ENCODE peak calls at places on chromosomes 5 and 9, in nine cellular contexts. B is AG04450; A is naive thymus-derived CD4-positive, alpha-beta T cell; J is fibroblast of lung; N is brain microvascular endothelial cell; M is body of pancreas; R is tibial artery; W is breast epithelium; V is adrenal gland. O is an unnamed sample.

GRCh38 chr9:134604834-134605233 is 36.8 kb upstream of the COL5A1 start:
- DNase-seq in B (no peak), A (no peak), J (no peak), N (no peak), M (no peak), R (no peak), W (peak), V (peak), O (no peak)

GRCh38 chr9:78788101-78788500 is 491.2 kb downstream of the PSAT1 start:
- DNase-seq in B (no peak), A (no peak), J (peak), N (peak), M (no peak), R (no peak), W (no peak), V (no peak), O (no peak)

GRCh38 chr5:124908603-124909451 is 162.4 kb upstream of the ZNF608 start:
- DNase-seq in B (no peak), A (no peak), J (peak), N (no peak), M (no peak), R (no peak), W (no peak), V (no peak), O (no peak)

GRCh38 chr9:16871358-16872151 is 1.1 kb upstream of the BNC2 start:
- DNase-seq in B (no peak), A (no peak), J (peak), N (peak), M (no peak), R (peak), W (no peak), V (peak), O (peak)

GRCh38 chr5:59276277-59276647 is 617.3 kb downstream of the PDE4D start:
- DNase-seq in B (no peak), A (no peak), J (no peak), N (no peak), M (no peak), R (no peak), W (no peak), V (no peak), O (no peak)

GRCh38 chr5:133992429-133993151 is 12.2 kb downstream of the VDAC1 start:
- DNase-seq in B (no peak), A (no peak), J (no peak), N (no peak), M (no peak), R (no peak), W (no peak), V (no peak), O (no peak)

GRCh38 chr5:76401801-76402250 is 1.3 kb upstream of the IQGAP2 start:
- DNase-seq in B (no peak), A (peak), J (no peak), N (no peak), M (no peak), R (no peak), W (no peak), V (no peak), O (no peak)

GRCh38 chr5:33891731-33892418 is at the start of gene ADAMTS12:
- DNase-seq in B (peak), A (no peak), J (peak), N (peak), M (peak), R (no peak), W (no peak), V (peak), O (no peak)

GRCh38 chr9:129333961-129334743 is 156.1 kb upstream of the IER5L start:
- DNase-seq in B (peak), A (no peak), J (peak), N (peak), M (peak), R (peak), W (peak), V (peak), O (peak)

GRCh38 chr9:85115473-85115872 is 445.9 kb downstream of the NTRK2 start:
- DNase-seq in B (no peak), A (no peak), J (no peak), N (no peak), M (no peak), R (no peak), W (no peak), V (no peak), O (no peak)

GRCh38 chr5:10827571-10827970 is 66.5 kb upstream of the DAP start:
- DNase-seq in B (no peak), A (no peak), J (no peak), N (no peak), M (no peak), R (no peak), W (no peak), V (no peak), O (no peak)

GRCh38 chr5:62343428-62343827 is 37.4 kb downstream of the KIF2A start:
- DNase-seq in B (no peak), A (no peak), J (peak), N (no peak), M (no peak), R (no peak), W (no peak), V (no peak), O (no peak)

GRCh38 chr5:134874831-134875655 is 872 bp downstream of the TXNDC15 start:
- DNase-seq in B (peak), A (peak), J (peak), N (peak), M (peak), R (peak), W (peak), V (peak), O (peak)

GRCh38 chr5:150112211-150113046 is 26.1 kb upstream of the CSF1R start:
- DNase-seq in B (peak), A (no peak), J (peak), N (peak), M (no peak), R (peak), W (peak), V (peak), O (peak)

GRCh38 chr5:124261133-124261532 is 485.3 kb downstream of the ZNF608 start:
- DNase-seq in B (no peak), A (no peak), J (no peak), N (no peak), M (no peak), R (no peak), W (no peak), V (no peak), O (no peak)

GRCh38 chr5:72185717-72186388 is 78.6 kb downstream of the MAP1B start:
- DNase-seq in B (no peak), A (no peak), J (peak), N (no peak), M (no peak), R (no peak), W (no peak), V (no peak), O (no peak)

GRCh38 chr9:78144008-78144381 is 91.9 kb upstream of the CEP78 start:
- DNase-seq in B (no peak), A (no peak), J (no peak), N (no peak), M (no peak), R (no peak), W (no peak), V (no peak), O (no peak)

GRCh38 chr5:37553720-37554402 is 174.7 kb downstream of the WDR70 start:
- DNase-seq in B (no peak), A (no peak), J (peak), N (peak), M (no peak), R (no peak), W (no peak), V (no peak), O (no peak)

GRCh38 chr9:121281614-121282291 is 13.8 kb downstream of the GSN start:
- DNase-seq in B (no peak), A (no peak), J (peak), N (no peak), M (peak), R (peak), W (peak), V (peak), O (peak)

GRCh38 chr5:156529902-156530301 is 202.9 kb downstream of the SGCD start:
- DNase-seq in B (no peak), A (no peak), J (no peak), N (no peak), M (no peak), R (no peak), W (no peak), V (no peak), O (no peak)

GRCh38 chr9:36725777-36726356 is 153.2 kb downstream of the MELK start:
- DNase-seq in B (no peak), A (no peak), J (peak), N (no peak), M (no peak), R (no peak), W (no peak), V (no peak), O (no peak)

GRCh38 chr9:85212887-85213286 is 528.9 kb downstream of the AGTPBP1 start:
- DNase-seq in B (no peak), A (no peak), J (peak), N (peak), M (no peak), R (no peak), W (no peak), V (no peak), O (peak)

GRCh38 chr9:97980918-97981827 is 2.0 kb upstream of the ANP32B start:
- DNase-seq in B (no peak), A (no peak), J (no peak), N (no peak), M (no peak), R (peak), W (peak), V (no peak), O (no peak)

GRCh38 chr5:65151632-65152031 is 330.1 kb downstream of the ADAMTS6 start:
- DNase-seq in B (no peak), A (no peak), J (peak), N (no peak), M (no peak), R (no peak), W (no peak), V (peak), O (no peak)

GRCh38 chr9:18771736-18772135 is 261.3 kb downstream of the SAXO1 start:
- DNase-seq in B (no peak), A (no peak), J (no peak), N (no peak), M (no peak), R (no peak), W (no peak), V (no peak), O (no peak)

GRCh38 chr5:133996683-133997252 is 8.0 kb downstream of the VDAC1 start:
- DNase-seq in B (no peak), A (no peak), J (no peak), N (no peak), M (no peak), R (no peak), W (no peak), V (no peak), O (no peak)

GRCh38 chr9:23825143-23825531 is 903 bp downstream of the ELAVL2 start:
- DNase-seq in B (no peak), A (no peak), J (no peak), N (no peak), M (no peak), R (no peak), W (no peak), V (no peak), O (no peak)

GRCh38 chr5:172640822-172641358 is at the start of gene NEURL1B:
- DNase-seq in B (no peak), A (peak), J (peak), N (no peak), M (peak), R (peak), W (no peak), V (peak), O (peak)

GRCh38 chr9:98132806-98133631 is 14.0 kb upstream of the TRIM14 start:
- DNase-seq in B (no peak), A (no peak), J (no peak), N (no peak), M (no peak), R (no peak), W (no peak), V (peak), O (no peak)

DNA sequence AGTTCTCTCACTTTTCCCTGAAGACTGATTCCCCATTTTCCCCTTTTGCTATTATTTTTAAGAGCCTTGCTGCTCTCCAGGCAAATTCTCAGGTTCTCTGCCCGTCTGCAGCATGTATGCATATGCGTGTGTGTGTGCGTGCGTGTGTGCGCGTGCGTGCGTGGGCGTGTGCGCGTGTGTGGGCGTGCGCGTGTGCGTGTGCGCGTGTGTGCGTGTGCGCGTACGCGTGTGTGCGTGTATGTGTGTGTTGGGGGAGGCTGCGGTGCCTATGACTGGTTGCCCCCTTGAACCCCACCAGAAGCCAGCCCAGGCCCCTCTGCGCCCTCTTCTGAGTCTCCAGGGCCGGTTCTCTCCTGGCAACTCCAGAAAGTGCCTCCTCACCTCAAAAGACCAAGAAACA is 987 bp upstream of the FOXI1 start:
- DNase-seq in B (no peak), A (no peak), J (no peak), N (no peak), M (no peak), R (no peak), W (no peak), V (peak), O (no peak)
- H3K4me3 ChIP-seq in B (no peak), A (no peak), J (no peak), N (no peak), M (no peak), R (no peak), W (no peak), V (no peak), O (peak)

GRCh38 chr9:112486221-112487007 is at the start of gene KIAA1958:
- DNase-seq in B (peak), A (peak), J (peak), N (peak), M (peak), R (peak), W (peak), V (peak), O (peak)
- H3K27ac ChIP-seq in B (no peak), A (peak), J (peak), N (peak), M (peak), R (peak), W (peak), V (peak), O (peak)

GRCh38 chr5:96432245-96433065 is 593 bp downstream of the PCSK1 start:
- DNase-seq in B (no peak), A (no peak), J (peak), N (no peak), M (peak), R (no peak), W (no peak), V (peak), O (no peak)
- H3K4me3 ChIP-seq in B (no peak), A (no peak), J (no peak), N (peak), M (no peak), R (peak), W (peak), V (no peak), O (no peak)

GRCh38 chr5:73862796-73863195 is 236.8 kb downstream of the ARHGEF28 start:
- DNase-seq in B (no peak), A (no peak), J (no peak), N (no peak), M (no peak), R (no peak), W (no peak), V (no peak), O (no peak)

GRCh38 chr5:73859696-73860095 is 233.7 kb downstream of the ARHGEF28 start:
- DNase-seq in B (no peak), A (no peak), J (no peak), N (no peak), M (no peak), R (no peak), W (no peak), V (no peak), O (no peak)

GRCh38 chr5:73863911-73864310 is 237.9 kb downstream of the ARHGEF28 start:
- DNase-seq in B (no peak), A (no peak), J (no peak), N (no peak), M (no peak), R (no peak), W (no peak), V (no peak), O (no peak)

GRCh38 chr5:73858786-73859185 is 232.8 kb downstream of the ARHGEF28 start:
- DNase-seq in B (no peak), A (no peak), J (no peak), N (no peak), M (no peak), R (no peak), W (no peak), V (no peak), O (peak)

GRCh38 chr5:73861313-73861978 is 235.4 kb downstream of the ARHGEF28 start:
- DNase-seq in B (no peak), A (no peak), J (no peak), N (no peak), M (no peak), R (no peak), W (no peak), V (no peak), O (peak)
- H3K27ac ChIP-seq in B (no peak), A (no peak), J (no peak), N (no peak), M (no peak), R (no peak), W (no peak), V (no peak), O (no peak)

GRCh38 chr5:148913985-148914421 is 87.6 kb downstream of the ADRB2 start:
- DNase-seq in B (peak), A (no peak), J (peak), N (peak), M (no peak), R (no peak), W (no peak), V (no peak), O (peak)

GRCh38 chr5:148912714-148913398 is 86.4 kb downstream of the ADRB2 start:
- DNase-seq in B (peak), A (no peak), J (peak), N (peak), M (no peak), R (no peak), W (peak), V (no peak), O (peak)

GRCh38 chr5:148915224-148915803 is 88.9 kb downstream of the ADRB2 start:
- DNase-seq in B (no peak), A (no peak), J (no peak), N (no peak), M (no peak), R (no peak), W (no peak), V (no peak), O (no peak)

GRCh38 chr5:148912146-148912545 is 85.7 kb downstream of the ADRB2 start:
- DNase-seq in B (no peak), A (no peak), J (no peak), N (no peak), M (no peak), R (no peak), W (no peak), V (no peak), O (no peak)

DNA sequence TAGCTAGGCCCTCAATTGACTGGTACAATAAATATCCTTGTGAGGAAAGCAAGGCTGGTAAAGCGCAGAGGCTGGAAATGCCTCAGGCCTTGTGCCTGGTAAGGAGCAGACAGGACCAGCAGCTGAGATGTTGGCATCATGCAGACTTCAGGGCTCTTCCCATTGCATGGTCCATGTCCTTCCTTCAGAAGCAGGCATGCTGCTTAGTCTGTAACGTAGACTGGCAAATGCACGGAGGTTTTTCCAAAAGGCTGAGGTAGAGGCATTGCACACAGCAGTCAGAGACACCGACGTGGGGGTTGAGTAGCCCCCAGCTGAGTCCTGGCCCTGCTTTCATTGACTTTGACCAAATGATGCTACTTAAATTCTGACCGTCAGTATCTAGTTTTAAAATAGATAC is 87.1 kb downstream of the ADRB2 start:
- DNase-seq in B (no peak), A (no peak), J (no peak), N (no peak), M (no peak), R (no peak), W (no peak), V (no peak), O (no peak)
- H3K4me3 ChIP-seq in B (no peak), A (no peak), J (no peak), N (no peak), M (no peak), R (no peak), W (no peak), V (no peak), O (no peak)